ENCODE peak calls at places on chromosomes 6 and 20, in five cellular contexts. N is stomach, U is A673, D is Peyer's patch, C is GM23248. V is an unnamed sample.

GRCh38 chr6:157213426-157213825 is 109.9 kb downstream of the TMEM242 start:
- DNase-seq in U (no peak), N (no peak), C (no peak), D (no peak), V (no peak)

GRCh38 chr20:35502352-35502751 is 27.1 kb downstream of the C20orf173 start:
- DNase-seq in N (no peak), U (no peak), C (no peak), D (peak), V (no peak)

GRCh38 chr20:32052090-32052791 is at the start of gene HCK:
- DNase-seq in N (peak), C (peak), D (no peak), U (no peak), V (no peak)

GRCh38 chr20:62642666-62643520 is 590 bp downstream of the SLCO4A1 start:
- DNase-seq in U (peak), N (peak), D (peak), C (peak), V (no peak)

GRCh38 chr6:45447721-45448120 is 70.0 kb upstream of the SUPT3H start:
- DNase-seq in D (no peak), N (no peak), C (no peak), U (no peak), V (no peak)

GRCh38 chr6:162211022-162211421 is 516.5 kb downstream of the PRKN start:
- DNase-seq in D (no peak), C (no peak), N (no peak), U (no peak), V (no peak)

GRCh38 chr6:44060622-44061374 is 66.5 kb downstream of the MRPL14 start:
- DNase-seq in U (no peak), C (no peak), N (no peak), D (no peak), V (no peak)

GRCh38 chr20:60210779-60211617 is 252.8 kb downstream of the CDH26 start:
- DNase-seq in D (no peak), U (peak), N (peak), C (peak), V (peak)

GRCh38 chr20:55488593-55488992 is 516.7 kb downstream of the CBLN4 start:
- DNase-seq in U (no peak), N (no peak), C (no peak), D (no peak), V (no peak)

GRCh38 chr20:57342829-57343228 is 8.2 kb upstream of the RAE1 start:
- DNase-seq in D (no peak), C (peak), U (no peak), N (no peak), V (peak)

GRCh38 chr20:38286586-38287502 is 17.1 kb upstream of the BPI start:
- DNase-seq in D (no peak), C (no peak), U (no peak), N (no peak), V (no peak)

GRCh38 chr20:11045412-11046175 is 371.8 kb upstream of the JAG1 start:
- DNase-seq in U (no peak), N (no peak), D (no peak), C (no peak), V (no peak)

GRCh38 chr6:43763812-43764522 is 6.0 kb upstream of the VEGFA start:
- DNase-seq in N (no peak), U (no peak), C (no peak), D (no peak), V (no peak)

GRCh38 chr20:53394433-53394832 is 199.2 kb downstream of the ZNF217 start:
- DNase-seq in N (no peak), U (no peak), D (no peak), C (no peak), V (no peak)

GRCh38 chr6:149221774-149222070 is 95.8 kb upstream of the TAB2 start:
- DNase-seq in N (no peak), D (no peak), U (no peak), C (peak), V (no peak)

GRCh38 chr20:34938466-34939163 is 17.0 kb downstream of the GSS start:
- DNase-seq in N (peak), D (no peak), U (peak), C (no peak), V (no peak)

GRCh38 chr6:72217626-72218025 is 331.3 kb downstream of the RIMS1 start:
- DNase-seq in C (no peak), D (no peak), N (no peak), U (no peak), V (no peak)

GRCh38 chr20:48387675-48388074 is 440.1 kb downstream of the PREX1 start:
- DNase-seq in D (no peak), C (peak), U (no peak), N (no peak), V (no peak)

GRCh38 chr6:112203577-112204349 is 50.6 kb downstream of the LAMA4 start:
- DNase-seq in U (no peak), N (no peak), D (no peak), C (peak), V (peak)

GRCh38 chr20:59938696-59939051 is 1.4 kb downstream of the PPP1R3D start:
- DNase-seq in N (no peak), U (no peak), D (no peak), C (peak), V (no peak)

GRCh38 chr6:132199343-132199742 is 201.9 kb downstream of the MOXD1 start:
- DNase-seq in D (no peak), U (no peak), C (peak), N (no peak), V (no peak)

GRCh38 chr6:1527098-1527497 is 82.6 kb upstream of the FOXC1 start:
- DNase-seq in U (no peak), C (peak), N (no peak), D (peak), V (peak)

GRCh38 chr20:18978311-18978710 is 164.7 kb downstream of the SCP2D1 start:
- DNase-seq in D (no peak), U (no peak), N (no peak), C (no peak), V (no peak)

GRCh38 chr20:33648396-33649004 is 13.6 kb upstream of the C20orf144 start:
- DNase-seq in N (no peak), D (no peak), C (peak), U (no peak), V (no peak)

GRCh38 chr20:47413189-47413588 is 56.7 kb upstream of the ZMYND8 start:
- DNase-seq in C (no peak), N (no peak), U (no peak), D (no peak), V (no peak)

GRCh38 chr20:2108987-2109386 is 7.4 kb downstream of the STK35 start:
- DNase-seq in U (no peak), D (no peak), C (peak), N (no peak), V (peak)

GRCh38 chr6:117637770-117638169 is 35.5 kb upstream of the GOPC start:
- DNase-seq in C (no peak), D (no peak), U (no peak), N (no peak), V (no peak)

GRCh38 chr6:17035257-17035757 is 66.5 kb upstream of the STMND1 start:
- DNase-seq in U (peak), N (no peak), C (no peak), D (no peak), V (no peak)

GRCh38 chr20:15030826-15031225 is 693.4 kb upstream of the FLRT3 start:
- DNase-seq in C (no peak), N (no peak), D (no peak), U (no peak), V (no peak)

GRCh38 chr6:32700391-32701040 is 34.1 kb upstream of the HLA-DQB1 start:
- DNase-seq in D (no peak), C (peak), N (no peak), U (peak), V (peak)

GRCh38 chr20:4060856-4061440 is 45.6 kb upstream of the RNF24 start:
- DNase-seq in D (no peak), C (no peak), U (no peak), N (no peak), V (no peak)

GRCh38 chr6:125173341-125173740 is 19.8 kb downstream of the TPD52L1 start:
- DNase-seq in U (no peak), D (no peak), C (no peak), N (no peak), V (no peak)

DNA sequence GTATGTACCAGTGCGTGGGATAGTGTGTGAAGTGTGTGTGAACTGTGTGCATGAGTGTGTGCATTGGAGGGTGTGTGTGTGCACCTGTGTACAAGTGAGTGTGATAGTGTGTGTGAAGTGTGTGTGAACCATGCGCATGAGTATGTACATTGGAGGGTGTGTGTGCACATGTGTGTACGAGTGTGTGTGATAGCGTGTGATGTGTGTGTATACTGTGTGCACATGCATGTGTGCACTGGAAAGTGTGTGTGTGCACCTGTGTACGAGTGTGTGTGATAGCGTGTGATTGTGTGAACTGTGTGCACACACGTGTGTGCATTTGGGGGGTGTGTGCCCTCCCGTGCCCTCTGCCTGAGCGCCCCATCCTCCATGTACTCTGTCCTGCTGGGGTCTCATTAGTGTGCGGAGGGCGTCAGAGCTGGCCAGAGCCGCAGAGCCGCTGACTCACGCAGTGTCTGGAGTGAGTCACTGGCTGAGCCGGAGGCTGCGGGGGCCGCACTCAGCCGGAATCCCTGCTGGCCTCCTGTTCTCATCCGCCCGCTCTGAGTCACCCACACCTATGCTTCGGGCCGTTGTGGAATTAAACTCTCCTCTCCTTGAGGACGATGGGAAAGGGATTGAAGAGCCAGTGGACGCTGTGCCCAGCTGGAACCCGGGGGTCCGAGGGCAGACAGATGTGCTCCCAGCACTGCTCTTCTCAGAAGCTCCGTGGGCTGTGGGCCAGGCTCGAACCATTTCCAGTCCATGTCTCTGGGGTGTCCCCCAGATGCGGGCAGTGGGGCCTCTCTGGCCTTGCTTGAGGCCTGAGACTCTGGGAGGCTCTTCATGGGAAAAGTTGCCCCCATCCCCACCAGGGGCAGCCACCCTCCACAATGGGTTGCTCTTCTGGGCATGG is 27.3 kb upstream of the STX16 start:
- DNase-seq in D (no peak), U (peak), C (peak), N (no peak), V (peak)
- H3K4me3 ChIP-seq in D (no peak), U (no peak), C (no peak), N (no peak), V (no peak)

DNA sequence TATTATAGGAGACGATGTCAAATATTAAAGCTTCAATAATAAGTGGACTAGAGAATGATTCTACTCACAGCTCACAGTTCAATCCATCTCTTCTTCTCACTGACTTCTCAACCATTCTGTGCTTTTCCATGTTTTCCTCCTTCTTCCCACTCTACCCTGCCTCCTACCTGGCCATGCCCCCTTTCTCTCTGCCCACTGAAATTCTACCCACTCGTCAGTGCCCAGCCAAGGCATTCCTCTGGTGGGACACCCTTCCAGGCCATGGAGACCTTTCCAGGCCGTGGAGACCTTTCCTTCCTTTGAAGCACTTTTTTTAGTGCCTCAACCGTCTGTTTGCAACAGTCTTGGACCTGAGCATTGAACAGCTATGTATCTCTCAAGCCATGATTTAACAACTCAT is 18.5 kb downstream of the BACH2 start:
- DNase-seq in D (no peak), U (no peak), N (no peak), C (no peak), V (no peak)
- H3K4me3 ChIP-seq in D (no peak), U (no peak), N (no peak), C (no peak), V (no peak)

GRCh38 chr6:28090902-28091586 is 10.7 kb downstream of the ZNF165 start:
- DNase-seq in U (peak), C (peak), D (no peak), N (no peak), V (no peak)
- H3K4me3 ChIP-seq in U (peak), C (peak), D (no peak), N (peak), V (no peak)

GRCh38 chr20:25540273-25540672 is 45.1 kb downstream of the NINL start:
- DNase-seq in U (peak), N (no peak), D (peak), C (peak), V (no peak)

GRCh38 chr20:25538838-25539665 is 46.3 kb downstream of the NINL start:
- DNase-seq in U (no peak), C (peak), D (no peak), N (no peak), V (no peak)

GRCh38 chr20:25537890-25538289 is 47.4 kb downstream of the NINL start:
- DNase-seq in D (no peak), C (no peak), N (no peak), U (no peak), V (no peak)

GRCh38 chr20:25541676-25542075 is 43.7 kb downstream of the NINL start:
- DNase-seq in U (no peak), D (no peak), N (no peak), C (peak), V (no peak)

GRCh38 chr20:25539742-25540201 is 45.6 kb downstream of the NINL start:
- DNase-seq in N (no peak), D (no peak), C (peak), U (no peak), V (no peak)
- H3K4me3 ChIP-seq in N (peak), D (peak), C (peak), U (peak), V (no peak)